ENCODE peak calls at places on chromosomes 4 and X, in eight cellular contexts. C, K, I, T, B, A, S and R are unnamed samples.

GRCh38 chr4:150619032-150619431 is 37.1 kb downstream of the MAB21L2 start:
- DNase-seq in C (no peak), S (peak; percentile 6), B (no peak), A (peak; percentile 51), K (peak; percentile 1), T (no peak), I (no peak), R (no peak)

GRCh38 chr4:176335421-176335820 is 15.7 kb downstream of the SPCS3 start:
- DNase-seq in A (peak; percentile 54), B (no peak), C (no peak), K (peak; percentile 46), I (no peak), S (peak; percentile 42), T (no peak), R (no peak)

GRCh38 chr4:151324449-151325319 is 721 bp downstream of the SH3D19 start:
- DNase-seq in K (peak; percentile 67), A (peak; percentile 38), C (peak; percentile 47), I (no peak), B (peak; percentile 89), T (peak; percentile 90), S (peak; percentile 23), R (peak; percentile 26)

GRCh38 chr4:3293410-3294391 is 880 bp downstream of the RGS12 start:
- DNase-seq in I (peak; percentile 47), S (peak; percentile 11), K (no peak), B (no peak), C (no peak), A (no peak), T (peak; percentile 30), R (no peak)

GRCh38 chrX:84475101-84475500 is 27.2 kb downstream of the HDX start:
- DNase-seq in I (no peak), K (no peak), A (no peak), T (no peak), S (peak; percentile 8), C (no peak), B (no peak), R (no peak)

GRCh38 chrX:97616883-97617510 is 733.3 kb downstream of the RPA4 start:
- DNase-seq in I (no peak), C (peak; percentile 11), K (peak; percentile 69), A (peak; percentile 53), B (peak; percentile 44), T (no peak), S (peak; percentile 70), R (peak; percentile 40)

GRCh38 chr4:2253160-2254084 is 8.5 kb downstream of the MXD4 start:
- DNase-seq in I (no peak), S (no peak), B (no peak), C (no peak), T (no peak), A (no peak), K (no peak), R (no peak)

GRCh38 chr4:82419451-82419850 is 10.8 kb downstream of the HNRNPDL start:
- DNase-seq in A (no peak), T (no peak), C (no peak), B (no peak), I (no peak), K (no peak), S (no peak), R (no peak)

GRCh38 chr4:3825530-3825929 is 59.3 kb downstream of the ADRA2C start:
- DNase-seq in K (no peak), T (no peak), C (no peak), S (no peak), I (no peak), A (no peak), B (no peak), R (no peak)

GRCh38 chr4:117135634-117136354 is 50.4 kb upstream of the TRAM1L1 start:
- DNase-seq in S (no peak), B (no peak), C (no peak), I (no peak), K (no peak), T (no peak), A (no peak), R (no peak)

GRCh38 chr4:110518889-110519490 is 43.0 kb downstream of the ENPEP start:
- DNase-seq in B (peak; percentile 41), T (peak; percentile 48), C (no peak), A (peak; percentile 43), K (peak; percentile 45), I (no peak), S (peak; percentile 55), R (peak; percentile 20)

GRCh38 chrX:154021131-154021611 is 1.5 kb upstream of the IRAK1 start:
- DNase-seq in I (no peak), C (peak; percentile 29), A (peak; percentile 43), K (peak; percentile 56), S (peak; percentile 60), T (no peak), B (no peak), R (peak; percentile 62)

GRCh38 chr4:52665592-52665991 is 6.5 kb upstream of the USP46 start:
- DNase-seq in A (no peak), B (no peak), T (no peak), I (no peak), K (peak; percentile 22), C (no peak), S (peak; percentile 42), R (no peak)

GRCh38 chrX:154541896-154542722 is 4.5 kb downstream of the G6PD start:
- DNase-seq in I (peak; percentile 62), B (peak; percentile 68), A (peak; percentile 96), C (peak; percentile 67), S (peak; percentile 91), T (peak; percentile 38), K (peak; percentile 96), R (peak; percentile 85)

GRCh38 chrX:110384490-110384889 is 25.8 kb downstream of the RTL9 start:
- DNase-seq in K (peak; percentile 69), B (no peak), S (no peak), A (no peak), T (no peak), C (peak; percentile 29), I (no peak), R (peak; percentile 47)

GRCh38 chr4:126583509-126583908 is 1049.2 kb upstream of the INTU start:
- DNase-seq in B (peak; percentile 10), A (peak; percentile 11), C (no peak), T (no peak), I (no peak), K (peak; percentile 43), S (peak; percentile 41), R (peak; percentile 29)

GRCh38 chr4:132923516-132923915 is 225.6 kb upstream of the PCDH10 start:
- DNase-seq in C (no peak), T (no peak), S (no peak), A (no peak), I (no peak), B (no peak), K (no peak), R (no peak)

GRCh38 chr4:27068151-27068862 is 207.7 kb downstream of the STIM2 start:
- DNase-seq in B (no peak), A (no peak), S (no peak), T (no peak), C (no peak), K (no peak), I (no peak), R (no peak)

GRCh38 chrX:137031517-137032377 is 2.0 kb downstream of the GPR101 start:
- DNase-seq in C (peak; percentile 10), K (peak; percentile 43), I (no peak), A (peak; percentile 37), S (peak; percentile 52), B (peak; percentile 56), T (peak; percentile 23), R (peak; percentile 35)

GRCh38 chrX:119757646-119757978 is 776 bp upstream of the SOWAHD start:
- DNase-seq in I (no peak), C (no peak), T (no peak), B (no peak), S (no peak), K (no peak), A (no peak), R (no peak)
- H3K4me3 ChIP-seq in I (no peak overlapping the region), C (no peak overlapping the region), T (no peak overlapping the region), B (no peak overlapping the region), S (no peak overlapping the region), K (no peak overlapping the region), A (no peak overlapping the region), R (no peak overlapping the region)

GRCh38 chr4:40190465-40190864 is 6.4 kb upstream of the RHOH start:
- DNase-seq in K (no peak), A (no peak), I (no peak), T (no peak), S (no peak), B (no peak), C (no peak), R (no peak)

GRCh38 chr4:40192286-40193017 is 4.4 kb upstream of the RHOH start:
- DNase-seq in B (no peak), T (no peak), I (no peak), K (no peak), S (no peak), C (no peak), A (no peak), R (no peak)

GRCh38 chr4:40187386-40187913 is 9.4 kb upstream of the RHOH start:
- DNase-seq in A (no peak), S (no peak), B (no peak), T (no peak), C (no peak), I (no peak), K (no peak), R (no peak)

GRCh38 chr4:40190880-40191815 is 5.7 kb upstream of the RHOH start:
- DNase-seq in K (no peak), A (no peak), B (peak; percentile 19), C (no peak), T (no peak), S (no peak), I (no peak), R (no peak)

DNA sequence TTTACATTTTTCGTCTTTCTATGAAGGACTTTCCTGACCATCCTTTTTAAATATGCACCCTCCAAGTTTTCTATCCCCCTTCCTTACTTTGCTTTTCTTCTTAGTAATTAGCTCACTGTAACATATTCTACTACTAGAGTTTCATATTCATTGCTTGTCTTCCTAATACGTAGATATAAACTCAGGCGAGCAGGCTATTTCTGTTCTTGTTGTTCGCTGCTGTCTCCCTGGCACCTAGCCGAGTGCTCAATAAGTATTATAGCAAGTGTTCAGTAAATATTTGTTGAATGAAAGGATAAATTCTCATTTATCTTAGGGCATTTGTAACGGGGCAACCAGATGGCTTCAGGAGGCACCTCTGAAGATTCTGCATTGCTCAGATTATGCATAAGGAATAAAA is 6.8 kb upstream of the RHOH start:
- DNase-seq in B (no peak), S (no peak), C (no peak), T (peak; percentile 65), A (no peak), I (no peak), K (no peak), R (no peak)
- TF ChIP-seq CTCF in B (no peak), S (no peak), C (no peak), T (no peak), A (no peak), I (no peak), K (no peak), R (no peak)

GRCh38 chr4:158050942-158051341 is 121.9 kb downstream of the GASK1B start:
- DNase-seq in K (no peak), A (no peak), I (no peak), B (no peak), C (no peak), T (no peak), S (no peak), R (peak; percentile 3)
- H3K4me3 ChIP-seq in K (no peak overlapping the region), A (no peak overlapping the region), I (no peak overlapping the region), B (no peak overlapping the region), C (no peak overlapping the region), T (no peak overlapping the region), S (no peak overlapping the region), R (no peak overlapping the region)

DNA sequence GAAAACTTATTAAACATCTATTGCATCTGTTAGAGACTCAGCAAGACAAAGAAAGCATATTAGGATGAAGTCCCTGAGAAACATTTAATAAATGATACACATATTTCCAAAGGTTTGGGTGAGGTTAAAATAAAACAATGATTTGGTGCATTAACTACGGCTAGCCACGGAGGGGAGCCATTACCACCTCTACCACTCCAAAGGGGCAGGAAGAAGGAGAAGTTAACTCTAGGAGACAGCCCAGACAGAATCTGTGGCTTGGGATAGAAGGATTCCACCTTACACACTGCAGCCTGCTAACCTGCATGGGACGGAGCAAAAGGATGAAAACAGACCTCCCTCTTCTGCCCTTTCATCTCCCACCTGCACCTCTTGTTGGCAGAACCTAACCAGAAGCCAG is 189.1 kb upstream of the C1QTNF7 start:
- DNase-seq in K (peak; percentile 75), S (peak; percentile 80), B (peak; percentile 68), T (no peak), C (no peak), A (peak; percentile 45), I (no peak), R (peak; percentile 58)
- TF ChIP-seq CTCF in K (peak; percentile 64), S (peak; percentile 84), B (peak; percentile 62), T (no peak), C (peak; percentile 59), A (peak; percentile 50), I (peak; percentile 14), R (peak; percentile 86)